ENCODE peak calls at places on chromosomes 16 and 17, in seven cellular contexts. W, B, X, I, O, A and R are unnamed samples.

GRCh38 chr16:10938844-10939648 is 3.2 kb downstream of the DEXI start:
- DNase-seq in W (no peak), B (no peak), X (no peak), I (no peak), O (no peak), A (no peak), R (no peak)

GRCh38 chr16:88883117-88883895 is 16.8 kb upstream of the PABPN1L start:
- DNase-seq in W (no peak), B (no peak), X (no peak), I (no peak), O (no peak), A (no peak), R (no peak)

GRCh38 chr16:50446861-50447260 is 78.1 kb upstream of the BRD7 start:
- DNase-seq in W (no peak), B (no peak), X (no peak), I (no peak), O (no peak), A (no peak), R (no peak)

GRCh38 chr16:86635181-86635580 is 56.8 kb downstream of the FOXL1 start:
- DNase-seq in W (no peak), B (no peak), X (no peak), I (no peak), O (no peak), A (no peak), R (no peak)

GRCh38 chr17:20267459-20267842 is 199.9 kb downstream of the LGALS9B start:
- DNase-seq in W (no peak), B (no peak), X (peak), I (no peak), O (no peak), A (no peak), R (no peak)

GRCh38 chr16:31695667-31696066 is 168.0 kb downstream of the AHSP start:
- DNase-seq in W (no peak), B (no peak), X (no peak), I (no peak), O (no peak), A (no peak), R (no peak)

GRCh38 chr17:57085448-57086068 is 512 bp downstream of the AKAP1 start:
- DNase-seq in W (peak), B (peak), X (peak), I (no peak), O (peak), A (peak), R (no peak)

GRCh38 chr16:49617016-49617569 is 238.8 kb downstream of the ZNF423 start:
- DNase-seq in W (no peak), B (no peak), X (no peak), I (no peak), O (peak), A (no peak), R (no peak)

GRCh38 chr16:23502466-23502865 is 7.8 kb downstream of the GGA2 start:
- DNase-seq in W (no peak), B (no peak), X (no peak), I (no peak), O (no peak), A (no peak), R (no peak)

GRCh38 chr16:58883131-58883530 is 149.0 kb upstream of the GOT2 start:
- DNase-seq in W (no peak), B (no peak), X (no peak), I (no peak), O (no peak), A (no peak), R (no peak)

GRCh38 chr17:9928601-9929341 is 23.7 kb upstream of the RCVRN start:
- DNase-seq in W (peak), B (no peak), X (no peak), I (peak), O (no peak), A (no peak), R (peak)

GRCh38 chr17:980406-981291 is 1.1 kb upstream of the NXN start:
- DNase-seq in W (peak), B (peak), X (peak), I (peak), O (peak), A (peak), R (peak)

GRCh38 chr16:49754495-49755290 is 101.2 kb downstream of the ZNF423 start:
- DNase-seq in W (no peak), B (no peak), X (no peak), I (no peak), O (no peak), A (no peak), R (no peak)

GRCh38 chr16:84885024-84885910 is 65.5 kb downstream of the CRISPLD2 start:
- DNase-seq in W (no peak), B (peak), X (no peak), I (no peak), O (no peak), A (no peak), R (no peak)

GRCh38 chr17:79927136-79927661 is 88.0 kb upstream of the CBX4 start:
- DNase-seq in W (no peak), B (no peak), X (no peak), I (no peak), O (no peak), A (no peak), R (no peak)

GRCh38 chr17:80471922-80472321 is 4.5 kb downstream of the NPTX1 start:
- DNase-seq in W (no peak), B (no peak), X (no peak), I (no peak), O (no peak), A (no peak), R (no peak)

GRCh38 chr16:61791465-61791864 is 244.8 kb downstream of the CDH8 start:
- DNase-seq in W (peak), B (no peak), X (no peak), I (no peak), O (no peak), A (no peak), R (no peak)